ENCODE peak calls at places on chromosomes 16 and 17, in seven cellular contexts. One of them, this sample, is unnamed.

GRCh38 chr17:76575570-76575969 is 10.1 kb downstream of the ST6GALNAC2 start:
- DNase-seq in heart right ventricle: no peak
- DNase-seq in A172: no peak
- DNase-seq in AG04450: no peak
- DNase-seq in H54: no peak
- DNase-seq in nucleus accumbens: no peak
- DNase-seq in NCI-H1105 treated with DMSO at 0.1 percent for 48 hours: no peak
- DNase-seq in this sample: no peak

GRCh38 chr16:28180660-28181556 is 30.9 kb downstream of the XPO6 start:
- DNase-seq in NCI-H1105 treated with DMSO at 0.1 percent for 48 hours: no peak
- DNase-seq in A172: peak; percentile 62
- DNase-seq in nucleus accumbens: no peak
- DNase-seq in heart right ventricle: no peak
- DNase-seq in AG04450: no peak
- DNase-seq in H54: no peak
- DNase-seq in this sample: no peak

GRCh38 chr17:13702266-13702665 is 100.5 kb upstream of the HS3ST3A1 start:
- DNase-seq in heart right ventricle: no peak
- DNase-seq in NCI-H1105 treated with DMSO at 0.1 percent for 48 hours: no peak
- DNase-seq in nucleus accumbens: no peak
- DNase-seq in AG04450: peak; percentile 7
- DNase-seq in H54: no peak
- DNase-seq in A172: no peak
- DNase-seq in this sample: peak; percentile 21

GRCh38 chr16:86391987-86392386 is 118.3 kb upstream of the FOXF1 start:
- DNase-seq in AG04450: peak; percentile 64
- DNase-seq in nucleus accumbens: no peak
- DNase-seq in H54: no peak
- DNase-seq in heart right ventricle: no peak
- DNase-seq in A172: peak; percentile 61
- DNase-seq in NCI-H1105 treated with DMSO at 0.1 percent for 48 hours: no peak
- DNase-seq in this sample: no peak

GRCh38 chr16:14179116-14179515 is 108.0 kb downstream of the MRTFB start:
- DNase-seq in H54: no peak
- DNase-seq in NCI-H1105 treated with DMSO at 0.1 percent for 48 hours: no peak
- DNase-seq in A172: no peak
- DNase-seq in nucleus accumbens: no peak
- DNase-seq in AG04450: no peak
- DNase-seq in heart right ventricle: no peak
- DNase-seq in this sample: no peak

GRCh38 chr17:31573861-31574260 is 182.4 kb downstream of the RAB11FIP4 start:
- DNase-seq in AG04450: no peak
- DNase-seq in heart right ventricle: no peak
- DNase-seq in nucleus accumbens: no peak
- DNase-seq in NCI-H1105 treated with DMSO at 0.1 percent for 48 hours: no peak
- DNase-seq in A172: no peak
- DNase-seq in H54: no peak
- DNase-seq in this sample: no peak

GRCh38 chr16:31367875-31368274 is 12.9 kb downstream of the ITGAX start:
- DNase-seq in H54: no peak
- DNase-seq in A172: no peak
- DNase-seq in heart right ventricle: no peak
- DNase-seq in nucleus accumbens: no peak
- DNase-seq in NCI-H1105 treated with DMSO at 0.1 percent for 48 hours: no peak
- DNase-seq in AG04450: no peak
- DNase-seq in this sample: no peak

GRCh38 chr16:89693289-89693731 is 6.8 kb downstream of the CDK10 start:
- DNase-seq in A172: no peak
- DNase-seq in heart right ventricle: no peak
- DNase-seq in H54: no peak
- DNase-seq in nucleus accumbens: no peak
- DNase-seq in NCI-H1105 treated with DMSO at 0.1 percent for 48 hours: no peak
- DNase-seq in AG04450: no peak
- DNase-seq in this sample: no peak

GRCh38 chr17:77591231-77591785 is 367.2 kb upstream of the TNRC6C start:
- DNase-seq in nucleus accumbens: no peak
- DNase-seq in heart right ventricle: no peak
- DNase-seq in AG04450: no peak
- DNase-seq in A172: no peak
- DNase-seq in NCI-H1105 treated with DMSO at 0.1 percent for 48 hours: no peak
- DNase-seq in H54: no peak
- DNase-seq in this sample: no peak

GRCh38 chr16:16113076-16113475 is 110.2 kb downstream of the ABCC6 start:
- DNase-seq in A172: no peak
- DNase-seq in H54: no peak
- DNase-seq in heart right ventricle: no peak
- DNase-seq in nucleus accumbens: no peak
- DNase-seq in NCI-H1105 treated with DMSO at 0.1 percent for 48 hours: no peak
- DNase-seq in AG04450: no peak
- DNase-seq in this sample: no peak

GRCh38 chr17:8922451-8922850 is 43.1 kb downstream of the PIK3R5 start:
- DNase-seq in H54: no peak
- DNase-seq in NCI-H1105 treated with DMSO at 0.1 percent for 48 hours: no peak
- DNase-seq in heart right ventricle: no peak
- DNase-seq in nucleus accumbens: no peak
- DNase-seq in A172: peak; percentile 90
- DNase-seq in AG04450: peak; percentile 49
- DNase-seq in this sample: peak; percentile 90

GRCh38 chr17:6413073-6413472 is 21.8 kb downstream of the AIPL1 start:
- DNase-seq in heart right ventricle: no peak
- DNase-seq in A172: peak; percentile 62
- DNase-seq in NCI-H1105 treated with DMSO at 0.1 percent for 48 hours: peak; percentile 60
- DNase-seq in H54: peak; percentile 52
- DNase-seq in nucleus accumbens: no peak
- DNase-seq in AG04450: no peak
- DNase-seq in this sample: no peak

GRCh38 chr16:71811261-71811803 is 2.7 kb upstream of the AP1G1 start:
- DNase-seq in NCI-H1105 treated with DMSO at 0.1 percent for 48 hours: no peak
- DNase-seq in heart right ventricle: no peak
- DNase-seq in H54: no peak
- DNase-seq in nucleus accumbens: no peak
- DNase-seq in AG04450: no peak
- DNase-seq in A172: no peak
- DNase-seq in this sample: no peak

GRCh38 chr16:24013733-24014645 is 178.2 kb downstream of the PRKCB start:
- DNase-seq in nucleus accumbens: no peak
- DNase-seq in AG04450: no peak
- DNase-seq in A172: no peak
- DNase-seq in NCI-H1105 treated with DMSO at 0.1 percent for 48 hours: peak; percentile 33
- DNase-seq in heart right ventricle: peak; percentile 16
- DNase-seq in H54: no peak
- DNase-seq in this sample: no peak

GRCh38 chr17:21425736-21426135 is 49.6 kb downstream of the KCNJ12 start:
- DNase-seq in AG04450: no peak
- DNase-seq in nucleus accumbens: no peak
- DNase-seq in heart right ventricle: no peak
- DNase-seq in H54: no peak
- DNase-seq in NCI-H1105 treated with DMSO at 0.1 percent for 48 hours: no peak
- DNase-seq in A172: no peak
- DNase-seq in this sample: no peak

GRCh38 chr17:62750502-62751349 is 57.4 kb downstream of the MARCHF10 start:
- DNase-seq in H54: no peak
- DNase-seq in heart right ventricle: no peak
- DNase-seq in AG04450: no peak
- DNase-seq in nucleus accumbens: no peak
- DNase-seq in A172: no peak
- DNase-seq in NCI-H1105 treated with DMSO at 0.1 percent for 48 hours: no peak
- DNase-seq in this sample: no peak

GRCh38 chr17:80969030-80969673 is 22.5 kb upstream of the CHMP6 start:
- DNase-seq in heart right ventricle: no peak
- DNase-seq in NCI-H1105 treated with DMSO at 0.1 percent for 48 hours: no peak
- DNase-seq in AG04450: no peak
- DNase-seq in A172: no peak
- DNase-seq in H54: no peak
- DNase-seq in nucleus accumbens: no peak
- DNase-seq in this sample: no peak

GRCh38 chr17:37698856-37699255 is 46.0 kb downstream of the HNF1B start:
- DNase-seq in A172: no peak
- DNase-seq in H54: no peak
- DNase-seq in NCI-H1105 treated with DMSO at 0.1 percent for 48 hours: no peak
- DNase-seq in AG04450: no peak
- DNase-seq in heart right ventricle: no peak
- DNase-seq in nucleus accumbens: no peak
- DNase-seq in this sample: no peak